ENCODE peak calls at places on chromosomes 3 and 15, in six cellular contexts. D is HCT116, H is GM12891, N is NB4, C is right lobe of liver, K is esophagus muscularis mucosa. Q is an unnamed sample.
A peak's percentile ranks its signal among the peaks of the same experiment; 100 is the strongest.

GRCh38 chr15:78055923-78056713 is 21.4 kb downstream of the TBC1D2B start:
- DNase-seq in D (no peak), H (no peak), N (peak; percentile 74), C (peak; percentile 53), K (no peak), Q (no peak)

GRCh38 chr15:80405970-80406369 is 1.8 kb downstream of the ARNT2 start:
- DNase-seq in D (no peak), H (no peak), N (no peak), C (no peak), K (peak; percentile 68), Q (no peak)

GRCh38 chr3:173825731-173826130 is 428.2 kb downstream of the NLGN1 start:
- DNase-seq in D (no peak), H (no peak), N (no peak), C (no peak), K (no peak), Q (no peak)

GRCh38 chr3:14633819-14634424 is 17.6 kb upstream of the CCDC174 start:
- DNase-seq in D (peak; percentile 67), H (peak; percentile 41), N (peak; percentile 87), C (peak; percentile 46), K (no peak), Q (peak; percentile 79)

GRCh38 chr3:13420051-13420816 is at the start of gene NUP210:
- DNase-seq in D (no peak), H (peak; percentile 78), N (peak; percentile 79), C (peak; percentile 79), K (no peak), Q (peak; percentile 78)

GRCh38 chr3:33277193-33277882 is at the start of gene FBXL2:
- DNase-seq in D (peak; percentile 57), H (peak; percentile 55), N (peak; percentile 48), C (peak; percentile 45), K (no peak), Q (peak; percentile 27)

GRCh38 chr15:63348392-63348791 is 33.3 kb downstream of the CA12 start:
- DNase-seq in D (no peak), H (no peak), N (no peak), C (peak; percentile 44), K (no peak), Q (no peak)

GRCh38 chr15:73867956-73868355 is 5.4 kb upstream of the TBC1D21 start:
- DNase-seq in D (no peak), H (no peak), N (no peak), C (peak; percentile 25), K (no peak), Q (no peak)

GRCh38 chr15:73051402-73051810 is 857 bp upstream of the NEO1 start:
- DNase-seq in D (no peak), H (peak; percentile 14), N (no peak), C (peak; percentile 77), K (no peak), Q (no peak)

GRCh38 chr15:53830707-53831386 is 71.4 kb upstream of the WDR72 start:
- DNase-seq in D (no peak), H (no peak), N (no peak), C (no peak), K (no peak), Q (no peak)

GRCh38 chr15:35546581-35547381 is 816 bp upstream of the DPH6 start:
- DNase-seq in D (no peak), H (no peak), N (no peak), C (no peak), K (no peak), Q (no peak)

GRCh38 chr3:195117978-195118581 is 152.9 kb downstream of the XXYLT1 start:
- DNase-seq in D (peak; percentile 77), H (no peak), N (peak; percentile 72), C (no peak), K (no peak), Q (peak; percentile 56)

GRCh38 chr3:168620854-168621253 is 525.1 kb upstream of the GOLIM4 start:
- DNase-seq in D (peak; percentile 27), H (no peak), N (peak; percentile 37), C (peak; percentile 31), K (no peak), Q (peak; percentile 25)

GRCh38 chr3:74532446-74532845 is 82.0 kb downstream of the CNTN3 start:
- DNase-seq in D (no peak), H (no peak), N (no peak), C (no peak), K (no peak), Q (no peak)

GRCh38 chr3:133874344-133874743 is 21.3 kb downstream of the RAB6B start:
- DNase-seq in D (no peak), H (no peak), N (peak; percentile 31), C (no peak), K (no peak), Q (no peak)

GRCh38 chr3:124833710-124834332 is 53.3 kb downstream of the ITGB5 start:
- DNase-seq in D (no peak), H (no peak), N (no peak), C (no peak), K (no peak), Q (no peak)

GRCh38 chr3:48428088-48428862 is 1.6 kb downstream of the PLXNB1 start:
- DNase-seq in D (no peak), H (no peak), N (no peak), C (peak; percentile 72), K (no peak), Q (no peak)

GRCh38 chr15:85307687-85308045 is 72.7 kb upstream of the AKAP13 start:
- DNase-seq in D (no peak), H (no peak), N (no peak), C (no peak), K (no peak), Q (no peak)

GRCh38 chr3:195063596-195064193 is 207.3 kb downstream of the XXYLT1 start:
- DNase-seq in D (no peak), H (no peak), N (no peak), C (peak; percentile 6), K (no peak), Q (no peak)

GRCh38 chr3:72004749-72005292 is 219.9 kb upstream of the PROK2 start:
- DNase-seq in D (no peak), H (no peak), N (no peak), C (no peak), K (no peak), Q (peak; percentile 77)

DNA sequence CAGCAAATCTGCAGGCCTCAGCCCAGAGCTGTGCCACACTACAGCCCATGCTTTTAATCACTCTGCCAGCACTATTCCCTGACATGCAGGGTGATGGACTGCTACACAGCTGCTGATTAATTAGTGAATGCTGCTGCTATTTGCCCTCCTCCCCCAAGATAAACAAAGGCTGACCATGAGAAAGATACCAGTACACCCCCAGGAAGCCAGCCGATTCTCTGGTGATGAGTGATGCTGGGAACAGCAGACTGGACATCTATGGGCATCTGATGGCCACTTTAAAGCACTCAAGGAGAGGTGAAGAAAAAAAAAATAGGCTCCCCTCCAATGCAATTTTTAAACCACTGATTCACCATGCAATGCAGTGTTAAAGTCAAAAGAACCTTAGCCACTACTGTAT is 39.2 kb downstream of the RFTN1 start:
- DNase-seq in D (no peak), H (no peak), N (no peak), C (no peak), K (no peak), Q (no peak)
- TF ChIP-seq POLR2A in D (no peak), H (no peak), N (no peak), C (no peak), K (no peak), Q (no peak)

DNA sequence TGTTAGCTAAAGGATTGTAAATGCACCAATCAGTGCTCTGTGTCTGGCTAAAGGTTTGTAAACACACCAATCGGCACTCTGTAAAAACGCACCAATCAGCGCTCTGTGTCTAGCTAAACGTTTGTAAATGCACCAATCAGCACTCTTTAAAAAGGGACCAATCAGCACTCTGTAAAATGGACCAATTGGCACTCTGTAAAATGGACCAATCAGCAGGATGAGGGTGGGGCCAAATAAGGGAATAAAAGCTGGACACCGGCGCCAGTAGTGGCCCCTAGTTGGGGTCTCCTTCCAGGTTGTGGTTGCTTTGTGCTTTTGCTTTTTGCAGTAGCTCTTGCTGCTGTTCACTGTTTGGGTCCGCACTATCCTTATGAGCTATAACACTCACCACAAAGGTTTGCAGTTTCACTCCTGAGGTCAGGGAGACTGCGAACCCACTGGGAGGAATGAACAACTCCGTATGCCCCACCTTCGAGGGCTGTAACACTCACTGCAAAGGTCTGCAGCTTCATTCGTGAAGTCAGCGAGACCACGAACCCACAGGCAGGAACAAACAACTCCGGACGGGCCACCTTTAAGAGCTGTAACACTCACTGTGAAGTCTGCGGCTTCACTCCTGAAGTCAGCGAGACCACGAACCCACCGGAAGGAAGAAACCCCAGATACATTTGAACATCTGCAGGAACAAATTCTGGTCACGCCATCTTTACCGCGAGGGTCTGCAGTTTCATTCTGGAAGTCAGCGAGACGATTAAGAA is 1.1 kb upstream of the SUCLG2 start:
- DNase-seq in D (no peak), H (no peak), N (peak; percentile 61), C (peak; percentile 33), K (no peak), Q (peak; percentile 72)
- TF ChIP-seq POLR2A in D (no peak), H (peak; percentile 95), N (no peak), C (no peak), K (no peak), Q (peak; percentile 56)

GRCh38 chr15:88628018-88628673 is 7.0 kb downstream of the AEN start:
- DNase-seq in D (no peak), H (no peak), N (no peak), C (no peak), K (no peak), Q (peak; percentile 98)

GRCh38 chr15:88625943-88626741 is 5.0 kb downstream of the AEN start:
- DNase-seq in D (no peak), H (no peak), N (no peak), C (no peak), K (no peak), Q (no peak)

GRCh38 chr15:88629071-88629470 is 7.9 kb downstream of the AEN start:
- DNase-seq in D (no peak), H (no peak), N (no peak), C (no peak), K (no peak), Q (no peak)

GRCh38 chr15:88624971-88625290 is 3.8 kb downstream of the AEN start:
- DNase-seq in D (no peak), H (no peak), N (no peak), C (no peak), K (no peak), Q (peak; percentile 21)

GRCh38 chr15:88627463-88627862 is 6.3 kb downstream of the AEN start:
- DNase-seq in D (no peak), H (no peak), N (no peak), C (no peak), K (no peak), Q (peak; percentile 39)
- TF ChIP-seq POLR2A in D (no peak), H (no peak), N (no peak), C (no peak), K (no peak), Q (no peak)

DNA sequence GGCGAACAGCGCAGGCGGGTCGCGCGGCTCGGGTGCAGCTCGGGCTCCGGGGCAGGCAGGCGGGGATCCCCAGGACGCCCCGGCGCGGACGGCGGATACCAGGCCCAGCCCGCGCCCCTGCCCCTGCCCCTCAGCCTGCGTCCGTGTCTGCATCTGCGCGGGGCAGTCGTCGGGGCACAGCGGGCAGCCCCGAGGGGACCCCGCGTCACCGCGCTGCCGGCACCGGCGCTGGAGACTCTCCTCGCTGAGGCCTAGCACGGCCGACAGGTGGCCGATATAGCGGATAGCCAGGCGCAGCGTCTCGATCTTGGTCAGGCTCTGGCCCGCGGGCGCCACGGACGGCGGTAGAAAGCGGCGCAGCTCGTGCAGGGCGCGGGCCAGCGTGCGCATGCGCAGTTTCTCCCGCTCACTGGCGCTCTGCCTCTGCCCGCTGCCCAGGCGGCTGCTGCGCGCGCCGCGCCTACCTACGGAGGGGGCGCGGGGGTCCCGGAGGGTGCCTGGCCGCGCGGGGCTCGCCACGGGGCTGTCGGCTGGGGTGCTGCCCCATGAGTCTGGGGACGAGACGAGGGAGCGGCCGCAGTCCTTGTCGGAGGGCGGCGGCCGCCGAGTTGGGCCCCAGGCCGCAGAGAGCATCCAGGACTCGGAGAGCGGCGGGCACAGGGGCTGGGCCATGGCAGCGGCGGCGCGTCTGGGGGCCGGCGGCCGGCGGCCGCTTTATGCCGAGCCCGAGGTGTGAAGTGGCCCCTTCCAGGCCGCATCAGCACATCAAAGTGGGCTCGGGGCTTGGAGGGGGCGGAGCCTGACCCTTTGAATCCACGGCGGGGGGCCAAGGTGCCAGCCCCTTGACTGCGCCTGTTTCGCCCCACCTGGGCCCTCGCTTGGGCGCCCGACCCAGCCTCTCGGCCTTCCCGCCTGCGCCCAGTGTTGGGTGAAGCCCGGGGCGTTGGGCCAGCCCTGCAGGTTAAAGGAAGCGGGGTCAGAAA is at the start of gene MESP1:
- DNase-seq in D (peak; percentile 78), H (peak; percentile 97), N (peak; percentile 94), C (peak; percentile 96), K (peak; percentile 95), Q (peak; percentile 94)
- TF ChIP-seq POLR2A in D (peak; percentile 60), H (no peak), N (peak; percentile 81), C (peak; percentile 80), K (no peak), Q (peak; percentile 56)